ENCODE peak calls at places on chromosomes 16 and 17, in six cellular contexts. F is K562, Q is upper lobe of left lung, Y is A549, T is HepG2, R is GM12878. J is an unnamed sample.

GRCh38 chr17:81923302-81924260 is 4.0 kb downstream of the MAFG start:
- ATAC-seq in T (no peak), F (peak), Y (peak), Q (peak), R (no peak), J (peak)

GRCh38 chr17:15409721-15410247 is 57.6 kb downstream of the CDRT4 start:
- ATAC-seq in T (no peak), R (no peak), F (no peak), Y (no peak), Q (peak), J (peak)

GRCh38 chr16:14325502-14325901 is 254.4 kb downstream of the MRTFB start:
- ATAC-seq in T (no peak), R (no peak), F (no peak), Y (no peak), Q (no peak), J (no peak)

GRCh38 chr17:82815354-82815753 is 24.5 kb downstream of the ZNF750 start:
- ATAC-seq in F (no peak), Y (peak), Q (no peak), T (no peak), R (no peak), J (no peak)

GRCh38 chr16:49602201-49603041 is 228.8 kb downstream of the C16orf78 start:
- ATAC-seq in Q (no peak), R (no peak), Y (no peak), T (no peak), F (no peak), J (no peak)

GRCh38 chr17:57421393-57421717 is 165.0 kb downstream of the MSI2 start:
- ATAC-seq in Q (no peak), F (no peak), R (no peak), Y (no peak), T (no peak), J (no peak)

GRCh38 chr17:34241062-34241461 is 14.0 kb upstream of the CCL2 start:
- ATAC-seq in T (no peak), Y (no peak), F (no peak), Q (no peak), R (no peak), J (peak)

GRCh38 chr16:11550651-11551498 is 35.8 kb downstream of the LITAF start:
- ATAC-seq in T (no peak), R (no peak), Q (no peak), Y (peak), F (no peak), J (peak)

GRCh38 chr17:6930754-6931153 is 65.1 kb upstream of the ALOX12 start:
- ATAC-seq in Y (no peak), F (no peak), R (no peak), Q (no peak), T (no peak), J (no peak)

GRCh38 chr17:45338023-45338781 is 21.4 kb upstream of the MAP3K14 start:
- ATAC-seq in R (no peak), F (no peak), T (no peak), Y (no peak), Q (peak), J (peak)

GRCh38 chr17:64345691-64346376 is 44.8 kb downstream of the PECAM1 start:
- ATAC-seq in R (no peak), T (no peak), Y (no peak), Q (peak), F (no peak), J (no peak)

GRCh38 chr17:63621229-63621683 is 961 bp upstream of the MAP3K3 start:
- ATAC-seq in F (no peak), Q (no peak), Y (no peak), R (no peak), T (no peak), J (no peak)

GRCh38 chr16:85524630-85525463 is 88.3 kb upstream of the GSE1 start:
- ATAC-seq in Y (peak), T (peak), R (no peak), F (no peak), Q (peak), J (peak)

GRCh38 chr16:59252317-59252716 is 518.2 kb upstream of the GOT2 start:
- ATAC-seq in R (no peak), F (no peak), Y (no peak), Q (no peak), T (no peak), J (no peak)

GRCh38 chr17:76681222-76682137 is 29.3 kb downstream of the MXRA7 start:
- ATAC-seq in Q (no peak), F (peak), R (peak), Y (peak), T (peak), J (peak)

GRCh38 chr16:56898847-56899246 is 33.1 kb upstream of the HERPUD1 start:
- ATAC-seq in F (no peak), Q (no peak), R (peak), T (no peak), Y (no peak), J (no peak)

GRCh38 chr17:44587339-44587738 is 30.1 kb downstream of the FZD2 start:
- ATAC-seq in T (peak), Q (peak), F (peak), Y (peak), R (no peak), J (peak)

GRCh38 chr16:88045820-88046303 is 94.6 kb downstream of the BANP start:
- ATAC-seq in T (no peak), Y (no peak), Q (peak), R (peak), F (no peak), J (no peak)

GRCh38 chr17:47714773-47715396 is 18.2 kb upstream of the TBX21 start:
- ATAC-seq in Q (no peak), Y (no peak), F (no peak), T (no peak), R (peak), J (no peak)

GRCh38 chr17:60231234-60231633 is 81.5 kb downstream of the CA4 start:
- ATAC-seq in F (peak), Y (peak), R (peak), Q (no peak), T (peak), J (no peak)

GRCh38 chr16:14024300-14024699 is 46.8 kb upstream of the MRTFB start:
- ATAC-seq in F (no peak), Q (no peak), R (no peak), Y (no peak), T (no peak), J (no peak)

GRCh38 chr16:20743591-20743990 is 2.0 kb upstream of the THUMPD1 start:
- ATAC-seq in T (no peak), R (no peak), Y (no peak), Q (no peak), F (no peak), J (no peak)

GRCh38 chr17:77495575-77495974 is 354.8 kb downstream of the SEC14L1 start:
- ATAC-seq in Y (peak), R (no peak), Q (no peak), T (no peak), F (no peak), J (no peak)

GRCh38 chr16:24834459-24835335 is 11.1 kb upstream of the SLC5A11 start:
- ATAC-seq in R (peak), F (peak), T (peak), Y (peak), Q (peak), J (no peak)

GRCh38 chr17:28783161-28783560 is 39.4 kb downstream of the TRAF4 start:
- ATAC-seq in F (no peak), Q (no peak), T (no peak), Y (no peak), R (no peak), J (no peak)

GRCh38 chr17:5035356-5035755 is at the start of gene SLC52A1:
- ATAC-seq in R (no peak), F (no peak), T (no peak), Y (peak), Q (no peak), J (no peak)

GRCh38 chr17:41987642-41988041 is 21.0 kb downstream of the CNP start:
- ATAC-seq in Q (no peak), R (no peak), Y (no peak), F (no peak), T (no peak), J (no peak)

GRCh38 chr17:41996855-41997164 is 20.4 kb downstream of the DNAJC7 start:
- ATAC-seq in Y (no peak), T (no peak), F (no peak), Q (no peak), R (peak), J (no peak)

GRCh38 chr17:41989702-41990419 is 23.3 kb downstream of the CNP start:
- ATAC-seq in T (peak), Y (peak), F (no peak), Q (no peak), R (no peak), J (no peak)

GRCh38 chr17:41988418-41988817 is 21.8 kb downstream of the CNP start:
- ATAC-seq in Q (no peak), R (no peak), Y (no peak), T (no peak), F (no peak), J (no peak)

DNA sequence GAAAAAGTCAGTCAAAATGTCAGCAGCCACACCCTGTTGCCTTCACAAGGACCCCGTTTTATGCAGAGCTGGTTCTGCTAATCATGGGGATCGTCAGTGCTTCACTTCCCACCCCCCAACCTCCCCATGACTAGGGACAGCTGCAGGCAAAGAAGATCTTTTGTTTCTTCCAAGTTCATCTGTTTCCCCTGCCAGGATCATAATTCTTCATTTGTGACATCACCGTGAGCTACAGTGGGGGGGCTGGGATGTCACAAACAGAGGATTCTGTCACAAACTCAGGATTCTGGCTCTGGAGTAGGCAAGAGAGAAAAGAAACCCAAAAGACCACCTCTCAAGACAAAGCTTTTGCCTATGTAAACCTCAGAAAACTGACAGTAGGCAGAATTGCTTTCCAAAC is 24.7 kb downstream of the DNAJC7 start:
- ATAC-seq in Q (no peak), Y (no peak), R (no peak), F (no peak), T (no peak), J (no peak)
- H3K27ac ChIP-seq in Q (no peak), Y (no peak), R (no peak), F (no peak), T (no peak), J (no peak)

DNA sequence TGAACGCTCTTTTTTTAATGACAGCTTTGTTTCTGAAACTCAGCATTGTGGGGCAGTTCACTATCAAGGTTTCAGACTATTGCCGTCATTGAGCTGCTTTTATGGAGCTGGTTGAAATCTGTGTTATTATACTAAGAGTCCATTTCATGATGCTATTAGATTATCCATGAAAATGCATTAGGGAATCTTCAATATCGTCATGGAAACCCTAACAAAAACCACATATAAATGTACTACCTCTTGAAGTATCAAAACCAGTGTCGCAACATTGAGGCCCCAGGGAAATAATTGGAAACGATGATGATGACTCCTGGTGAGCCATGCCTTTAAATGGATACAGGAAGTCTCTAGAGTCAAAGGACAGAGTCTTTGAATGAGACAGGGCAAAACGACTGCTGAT is 231.6 kb upstream of the CPHXL start:
- ATAC-seq in Q (no peak), T (no peak), R (no peak), Y (no peak), F (no peak), J (no peak)
- TF ChIP-seq EP300 in Q (no peak), T (no peak), R (no peak), Y (no peak), F (no peak), J (no peak)

GRCh38 chr16:31417916-31418315 is 10.2 kb downstream of the COX6A2 start:
- ATAC-seq in F (no peak), R (no peak), Q (no peak), Y (no peak), T (no peak), J (no peak)
- H3K4me3 ChIP-seq in F (no peak), R (no peak), Q (no peak), Y (no peak), T (no peak), J (no peak)

GRCh38 chr16:31042866-31043265 is 9.5 kb downstream of the STX4 start:
- ATAC-seq in R (no peak), T (no peak), Q (no peak), F (no peak), Y (no peak), J (no peak)

GRCh38 chr16:31043352-31043751 is 10.0 kb downstream of the STX4 start:
- ATAC-seq in Q (no peak), R (no peak), F (no peak), T (no peak), Y (no peak), J (no peak)

GRCh38 chr16:31033709-31034492 is 543 bp downstream of the STX4 start:
- ATAC-seq in Y (peak), Q (peak), R (peak), F (peak), T (peak), J (peak)

GRCh38 chr16:31043898-31044481 is 10.6 kb downstream of the STX4 start:
- ATAC-seq in F (no peak), T (peak), Q (no peak), Y (no peak), R (no peak), J (no peak)

GRCh38 chr16:31038993-31039392 is 5.6 kb downstream of the STX4 start:
- ATAC-seq in R (no peak), Q (no peak), F (no peak), T (no peak), Y (no peak), J (no peak)
- H3K27ac ChIP-seq in R (no peak), Q (no peak), F (no peak), T (no peak), Y (no peak), J (no peak)

DNA sequence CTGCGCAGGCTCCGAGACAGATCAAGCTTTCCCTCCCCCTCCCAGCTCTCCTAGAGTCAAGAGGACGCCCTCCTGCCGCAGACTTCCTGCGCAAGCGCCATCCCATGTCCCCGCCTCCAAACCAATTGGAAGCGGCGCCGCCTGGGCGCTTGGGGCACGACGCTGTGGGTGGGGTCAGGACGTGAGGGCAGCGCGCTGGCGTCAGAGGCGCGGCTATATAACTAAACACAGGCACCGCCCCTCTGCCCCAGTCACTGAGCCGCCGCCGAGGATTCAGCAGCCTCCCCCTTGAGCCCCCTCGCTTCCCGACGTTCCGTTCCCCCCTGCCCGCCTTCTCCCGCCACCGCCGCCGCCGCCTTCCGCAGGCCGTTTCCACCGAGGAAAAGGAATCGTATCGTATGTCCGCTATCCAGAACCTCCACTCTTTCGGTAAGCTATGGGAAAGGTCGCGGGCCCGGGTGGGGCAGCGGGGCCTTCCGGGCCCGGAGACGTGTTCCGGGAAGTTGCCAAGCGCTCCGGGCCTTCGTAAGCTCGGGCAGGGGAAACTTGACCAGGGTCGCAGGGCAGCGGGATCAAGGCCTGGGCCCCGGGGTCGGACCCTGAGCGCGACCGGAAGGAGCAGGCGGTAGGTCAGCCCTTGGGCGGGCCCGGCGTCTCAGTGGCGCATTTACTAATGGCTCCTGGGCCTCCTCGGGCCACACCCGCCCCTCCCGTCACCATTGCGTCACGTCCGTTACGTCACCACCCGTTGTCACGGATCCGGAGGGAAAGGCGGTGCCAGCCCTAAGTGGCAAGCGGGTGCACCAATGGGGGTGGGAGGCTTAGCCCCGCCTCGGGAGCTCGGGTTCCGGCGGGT is at the start of gene EIF1:
- ATAC-seq in T (peak), R (peak), Y (peak), F (peak), Q (peak), J (peak)
- TF ChIP-seq EP300 in T (peak), R (no peak), Y (peak), F (peak), Q (peak), J (no peak)

DNA sequence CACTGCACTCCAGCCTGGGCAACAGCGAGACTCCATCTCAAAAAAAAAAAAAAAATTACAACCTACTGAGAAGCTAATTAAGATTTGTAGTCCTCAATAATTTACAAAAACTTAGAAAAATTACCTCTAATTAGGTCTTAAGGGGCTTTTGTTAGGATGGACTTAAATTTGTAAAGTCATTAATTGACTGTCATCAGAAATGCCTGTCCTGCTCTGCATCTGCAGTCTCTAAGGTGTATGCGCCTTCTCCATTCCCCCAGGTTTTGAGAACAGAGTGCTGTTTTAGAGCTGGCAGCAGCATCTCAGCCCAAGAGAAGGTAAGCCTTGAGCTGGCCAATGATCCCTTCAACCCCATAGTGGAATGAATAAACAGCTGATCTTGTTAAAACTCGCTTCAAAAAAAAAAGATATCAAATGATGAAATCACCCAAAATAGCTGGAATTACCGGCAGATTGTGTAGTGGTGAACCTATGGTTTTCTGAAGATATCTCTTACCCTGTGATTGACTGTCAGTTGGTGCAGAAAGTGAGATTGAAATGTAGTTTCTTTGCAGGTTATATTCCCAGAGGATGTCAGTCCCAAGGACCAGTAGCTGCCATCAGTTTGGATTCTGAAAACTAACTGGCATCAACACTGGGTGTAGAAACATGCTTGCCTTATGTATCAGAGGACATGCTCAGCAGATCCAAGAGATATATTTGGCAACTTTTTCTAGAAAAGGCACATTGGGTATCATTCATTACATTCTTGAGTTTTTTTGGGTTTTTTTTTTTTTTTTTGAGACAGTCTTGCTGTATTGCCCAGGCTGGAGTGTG is 25.7 kb downstream of the TRPV2 start:
- ATAC-seq in Y (no peak), Q (no peak), T (no peak), R (no peak), F (no peak), J (no peak)
- H3K4me3 ChIP-seq in Y (peak), Q (peak), T (peak), R (peak), F (peak), J (peak)

GRCh38 chr16:2089676-2090480 is 42.1 kb downstream of the TSC2 start:
- ATAC-seq in Y (no peak), R (no peak), T (no peak), Q (no peak), F (no peak), J (no peak)
- H3K27ac ChIP-seq in Y (no peak), R (no peak), T (no peak), Q (no peak), F (no peak), J (peak)

GRCh38 chr16:66382966-66383299 is 16.4 kb downstream of the CDH5 start:
- ATAC-seq in T (no peak), R (no peak), Y (peak), Q (no peak), F (peak), J (no peak)

GRCh38 chr16:66383551-66383950 is 17.1 kb downstream of the CDH5 start:
- ATAC-seq in T (no peak), F (no peak), Q (no peak), Y (peak), R (no peak), J (no peak)

GRCh38 chr16:66380421-66380820 is 13.9 kb downstream of the CDH5 start:
- ATAC-seq in F (no peak), R (no peak), Y (no peak), T (no peak), Q (no peak), J (no peak)

GRCh38 chr16:66381585-66382170 is 15.2 kb downstream of the CDH5 start:
- ATAC-seq in Q (no peak), F (no peak), Y (no peak), T (no peak), R (no peak), J (no peak)

DNA sequence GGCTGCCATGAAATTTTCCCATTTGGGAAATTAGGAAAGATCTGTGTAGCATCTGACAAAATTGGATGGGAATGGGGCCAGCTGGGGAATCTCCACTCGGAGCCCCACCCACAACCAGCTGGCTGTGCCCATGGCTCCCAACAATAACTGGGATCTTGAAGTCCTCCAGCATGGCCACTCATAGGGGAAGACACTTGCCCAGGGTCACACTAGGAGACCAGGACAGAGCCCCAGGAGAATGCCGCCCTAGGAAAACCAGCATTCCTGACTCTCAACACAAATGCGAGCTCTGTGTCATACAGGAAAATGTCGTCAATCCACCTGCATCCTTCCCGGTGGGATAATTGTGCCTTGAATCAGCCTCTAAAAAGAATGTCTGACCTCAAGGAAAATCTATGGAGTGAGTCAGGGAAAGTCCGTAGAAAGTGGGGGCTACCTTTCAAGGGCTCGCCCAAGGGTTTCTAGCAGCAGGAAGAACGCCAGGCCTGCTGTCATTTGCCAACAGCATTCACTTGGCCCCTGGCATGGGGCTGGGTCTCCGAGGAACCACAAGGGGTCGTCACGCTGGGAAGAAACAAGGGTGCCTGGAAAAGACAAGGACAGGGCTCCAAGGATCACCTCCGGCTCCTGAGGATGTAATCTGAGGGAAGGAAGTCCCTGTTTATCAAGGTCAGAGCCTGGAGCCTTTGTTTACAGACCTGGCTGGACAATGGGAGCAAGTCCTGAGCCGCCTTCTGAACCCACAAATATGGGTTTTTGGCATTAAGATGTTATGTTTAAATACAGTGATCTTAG is 15.9 kb downstream of the CDH5 start:
- ATAC-seq in F (no peak), R (no peak), Q (peak), Y (peak), T (no peak), J (peak)
- TF ChIP-seq EP300 in F (no peak), R (no peak), Q (peak), Y (no peak), T (no peak), J (no peak)